ENCODE peak calls at places on chromosomes 7 and 10, in nine cellular contexts. K is pancreas, F is sigmoid colon, R is HCT116, C is mammary epithelial cell, U is PC-9, D is thoracic aorta, P is testis, H is astrocyte of the spinal cord. Q is an unnamed sample.

GRCh38 chr7:132548489-132549078 is 27.7 kb downstream of the PLXNA4 start:
- DNase-seq in K (no peak), F (no peak), R (no peak), C (peak; percentile 57), U (no peak), D (no peak), P (no peak), H (peak; percentile 89), Q (peak; percentile 64)

GRCh38 chr7:22220947-22221346 is 136.0 kb downstream of the RAPGEF5 start:
- DNase-seq in K (no peak), F (no peak), R (no peak), C (no peak), U (no peak), D (no peak), P (no peak), H (no peak), Q (no peak)

GRCh38 chr10:3137958-3138726 is 34.4 kb downstream of the PITRM1 start:
- DNase-seq in K (no peak), F (peak; percentile 63), R (no peak), C (no peak), U (no peak), D (no peak), P (no peak), H (no peak), Q (no peak)

GRCh38 chr10:73584737-73585136 is 6.4 kb downstream of the USP54 start:
- DNase-seq in K (no peak), F (no peak), R (no peak), C (no peak), U (no peak), D (no peak), P (no peak), H (peak; percentile 39), Q (no peak)

GRCh38 chr10:118259288-118259906 is 82.7 kb downstream of the FAM204A start:
- DNase-seq in K (no peak), F (no peak), R (peak; percentile 32), C (peak; percentile 9), U (no peak), D (no peak), P (peak; percentile 63), H (no peak), Q (peak; percentile 44)

GRCh38 chr7:114857605-114858004 is 64.3 kb upstream of the MDFIC start:
- DNase-seq in K (no peak), F (no peak), R (no peak), C (peak; percentile 28), U (no peak), D (no peak), P (no peak), H (no peak), Q (no peak)

GRCh38 chr10:59434463-59435326 is 72.3 kb upstream of the FAM13C start:
- DNase-seq in K (no peak), F (no peak), R (no peak), C (peak; percentile 42), U (no peak), D (no peak), P (no peak), H (peak; percentile 53), Q (no peak)

GRCh38 chr10:53864850-53865249 is 936.2 kb downstream of the PCDH15 start:
- DNase-seq in K (no peak), F (no peak), R (no peak), C (no peak), U (no peak), D (no peak), P (no peak), H (no peak), Q (no peak)

GRCh38 chr10:122116331-122116730 is 127.4 kb downstream of the TACC2 start:
- DNase-seq in K (no peak), F (no peak), R (no peak), C (peak; percentile 24), U (no peak), D (no peak), P (no peak), H (peak; percentile 72), Q (peak; percentile 26)

GRCh38 chr10:3902809-3903410 is 117.9 kb upstream of the KLF6 start:
- DNase-seq in K (no peak), F (no peak), R (no peak), C (no peak), U (no peak), D (no peak), P (no peak), H (peak; percentile 67), Q (no peak)

GRCh38 chr7:145845345-145845744 is 271.3 kb upstream of the CNTNAP2 start:
- DNase-seq in K (no peak), F (no peak), R (no peak), C (no peak), U (no peak), D (no peak), P (no peak), H (no peak), Q (peak; percentile 4)

GRCh38 chr10:102744374-102745051 is 765 bp downstream of the WBP1L start:
- DNase-seq in K (no peak), F (peak; percentile 80), R (no peak), C (no peak), U (no peak), D (no peak), P (peak; percentile 57), H (peak; percentile 20), Q (peak; percentile 28)

GRCh38 chr10:122541541-122542002 is 19.0 kb upstream of the DMBT1 start:
- DNase-seq in K (no peak), F (no peak), R (no peak), C (peak; percentile 69), U (no peak), D (no peak), P (no peak), H (no peak), Q (no peak)

GRCh38 chr10:116771101-116771705 is 28.8 kb upstream of the HSPA12A start:
- DNase-seq in K (no peak), F (peak; percentile 89), R (no peak), C (peak; percentile 91), U (no peak), D (no peak), P (peak; percentile 76), H (peak; percentile 42), Q (peak; percentile 58)

GRCh38 chr10:46282460-46283216 is 4.2 kb upstream of the ANTXRL start:
- DNase-seq in K (peak; percentile 90), F (peak; percentile 91), R (peak; percentile 27), C (peak; percentile 65), U (no peak), D (peak; percentile 36), P (peak; percentile 91), H (peak; percentile 61), Q (peak; percentile 84)

GRCh38 chr7:112462236-112462635 is 12.0 kb downstream of the IFRD1 start:
- DNase-seq in K (no peak), F (no peak), R (no peak), C (peak; percentile 93), U (peak; percentile 65), D (no peak), P (no peak), H (peak; percentile 55), Q (peak; percentile 33)

DNA sequence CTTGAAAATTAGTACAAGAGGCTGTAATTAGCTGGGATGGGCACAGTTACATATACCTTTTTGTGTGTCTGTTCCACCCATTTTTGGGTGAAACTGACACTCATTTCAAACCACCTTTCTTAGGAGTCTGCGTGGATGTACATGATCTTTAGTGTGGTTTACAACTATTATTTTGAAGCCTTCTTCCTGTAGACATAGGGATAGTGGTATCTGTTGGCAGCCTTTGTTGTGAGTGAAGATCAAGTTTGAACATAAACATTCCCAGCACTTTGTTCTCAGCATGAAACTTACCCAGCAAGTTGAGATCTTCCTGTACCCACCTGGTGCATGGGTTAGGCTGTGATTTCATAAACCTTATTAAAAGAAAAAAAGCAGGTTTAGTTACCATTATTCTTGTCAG is 2.0 kb downstream of the BAG3 start:
- DNase-seq in K (no peak), F (no peak), R (no peak), C (no peak), U (no peak), D (no peak), P (no peak), H (no peak), Q (no peak)
- H3K4me3 ChIP-seq in K (peak overlapping the region; percentile 91), F (peak overlapping the region; percentile 95), R (peak overlapping the region; percentile 90), C (peak overlapping the region; percentile 95), U (peak overlapping the region; percentile 87), D (peak overlapping the region; percentile 92), P (no peak overlapping the region), H (peak overlapping the region; percentile 89), Q (peak overlapping the region; percentile 78)

DNA sequence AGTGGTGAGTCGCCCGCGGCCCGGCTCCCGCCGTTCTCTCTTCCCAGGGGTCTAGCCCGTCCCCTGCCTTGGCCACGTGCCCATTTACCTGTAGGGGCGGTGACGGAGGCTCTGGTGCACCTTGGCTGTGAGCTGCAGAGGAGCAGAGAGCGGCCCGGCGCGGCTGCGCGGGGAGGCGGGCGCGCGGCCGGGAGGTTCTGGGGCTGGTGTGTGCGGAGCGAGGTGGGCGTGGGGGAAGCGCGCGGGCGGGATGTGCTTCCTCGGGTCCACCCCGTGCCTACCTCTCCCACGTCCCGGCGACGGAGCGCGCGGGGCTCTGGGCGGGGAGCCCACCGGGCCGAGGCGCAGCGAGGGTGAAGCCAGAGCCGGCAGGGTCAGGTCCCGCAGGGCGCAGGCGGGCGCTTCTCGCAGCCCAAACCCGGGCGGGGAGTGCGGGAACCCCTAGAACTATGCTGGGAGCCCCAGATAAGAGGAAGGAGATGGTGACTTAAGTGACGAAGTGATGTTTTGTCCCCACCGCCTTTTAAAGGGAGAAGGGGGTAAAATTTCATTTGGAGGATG is 430 bp downstream of the UPP1 start:
- DNase-seq in K (no peak), F (peak; percentile 85), R (no peak), C (no peak), U (peak; percentile 68), D (peak; percentile 41), P (peak; percentile 54), H (peak; percentile 31), Q (no peak)
- H3K4me3 ChIP-seq in K (peak overlapping the region; percentile 90), F (peak overlapping the region; percentile 72), R (peak overlapping the region; percentile 77), C (peak overlapping the region; percentile 86), U (peak overlapping the region; percentile 73), D (peak overlapping the region; percentile 81), P (peak overlapping the region; percentile 52), H (peak overlapping the region; percentile 69), Q (peak overlapping the region; percentile 51)

GRCh38 chr7:36129048-36129534 is 24.0 kb upstream of the EEPD1 start:
- DNase-seq in K (peak; percentile 76), F (no peak), R (no peak), C (no peak), U (peak; percentile 94), D (no peak), P (no peak), H (no peak), Q (no peak)
- H3K4me3 ChIP-seq in K (peak overlapping the region; percentile 1), F (no peak overlapping the region), R (peak overlapping the region; percentile 55), C (no peak overlapping the region), U (peak overlapping the region; percentile 40), D (peak overlapping the region; percentile 37), P (no peak overlapping the region), H (no peak overlapping the region), Q (no peak overlapping the region)

DNA sequence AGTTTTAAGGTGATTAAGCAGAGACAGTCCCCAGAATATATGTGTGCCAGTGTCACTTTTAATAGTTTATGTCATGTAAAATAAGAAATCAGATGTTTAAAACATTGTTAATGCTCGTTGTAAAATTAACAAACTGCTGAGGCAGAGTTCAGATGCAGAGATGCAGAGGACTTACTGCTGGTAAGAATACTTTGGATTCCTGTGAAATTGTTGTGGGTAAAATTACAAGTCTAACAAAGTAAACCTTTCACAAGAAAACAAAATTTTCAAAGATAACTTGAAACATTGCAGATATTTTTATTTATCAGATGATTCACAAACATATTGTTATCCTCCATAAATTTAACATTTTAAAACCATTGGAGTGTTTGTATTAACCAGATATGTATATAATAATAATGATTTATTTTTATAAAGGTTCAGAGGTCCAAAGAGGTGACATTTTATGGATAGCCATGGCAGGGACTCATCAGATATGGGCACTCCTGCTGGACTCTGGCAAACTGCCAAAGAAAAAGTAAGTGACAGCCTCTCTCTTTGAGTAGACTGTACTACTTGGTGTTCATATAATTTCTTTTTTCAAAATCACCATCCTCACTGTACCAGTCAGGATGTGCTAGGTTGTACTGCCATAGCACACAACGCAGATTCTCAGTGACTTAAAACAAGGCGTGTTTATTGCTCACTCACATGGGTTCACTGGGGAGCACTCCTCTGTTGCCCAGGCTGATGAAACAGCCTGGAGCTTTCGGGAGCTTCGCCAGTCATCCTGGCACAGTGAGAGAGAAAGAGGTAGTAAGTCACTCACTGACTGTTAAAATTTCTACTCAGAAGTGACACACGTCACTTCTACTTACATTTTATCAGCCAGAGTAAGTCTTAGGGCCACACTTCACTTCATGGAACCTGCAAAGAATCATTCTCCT is 43.5 kb downstream of the NHLRC2 start:
- DNase-seq in K (no peak), F (no peak), R (no peak), C (no peak), U (no peak), D (no peak), P (no peak), H (no peak), Q (no peak)
- H3K4me3 ChIP-seq in K (no peak overlapping the region), F (no peak overlapping the region), R (no peak overlapping the region), C (no peak overlapping the region), U (no peak overlapping the region), D (no peak overlapping the region), P (no peak overlapping the region), H (no peak overlapping the region), Q (no peak overlapping the region)